ENCODE peak calls at places on chromosomes 4 and X, in four cellular contexts. Q is K562, O is GM12878, I is HepG2. B is an unnamed sample.

GRCh38 chrX:134640914-134641313 is 17.4 kb downstream of the PLAC1 start:
- DNase-seq in Q (no peak), O (no peak), I (no peak), B (no peak)

GRCh38 chr4:118173126-118173525 is 138.8 kb downstream of the NDST3 start:
- DNase-seq in Q (no peak), O (no peak), I (no peak), B (no peak)

GRCh38 chrX:125646195-125646594 is 326.5 kb downstream of the TEX13C start:
- DNase-seq in Q (no peak), O (no peak), I (no peak), B (peak)

GRCh38 chr4:36476135-36476534 is 194.7 kb downstream of the DTHD1 start:
- DNase-seq in Q (no peak), O (no peak), I (no peak), B (no peak)

GRCh38 chr4:154743683-154744340 is at the start of gene LRAT:
- DNase-seq in Q (peak), O (no peak), I (no peak), B (peak)

GRCh38 chr4:98961770-98962169 is 32.8 kb upstream of the EIF4E start:
- DNase-seq in Q (no peak), O (no peak), I (no peak), B (no peak)

GRCh38 chrX:54825716-54826428 is 18.3 kb downstream of the MAGED2 start:
- DNase-seq in Q (no peak), O (no peak), I (no peak), B (peak)

GRCh38 chr4:127856485-127857447 is 23.9 kb upstream of the PLK4 start:
- DNase-seq in Q (no peak), O (peak), I (no peak), B (no peak)

GRCh38 chr4:147285751-147286150 is 195.1 kb upstream of the EDNRA start:
- DNase-seq in Q (no peak), O (no peak), I (no peak), B (no peak)

GRCh38 chr4:132396636-132397035 is 752.5 kb upstream of the PCDH10 start:
- DNase-seq in Q (no peak), O (no peak), I (no peak), B (no peak)

GRCh38 chrX:43750248-43750676 is 94.2 kb downstream of the MAOA start:
- DNase-seq in Q (peak), O (no peak), I (peak), B (peak)

GRCh38 chr4:165013691-165014090 is 18.1 kb upstream of the TRIM60 start:
- DNase-seq in Q (no peak), O (no peak), I (no peak), B (no peak)

GRCh38 chrX:131854586-131854985 is 168.5 kb upstream of the STK26 start:
- DNase-seq in Q (no peak), O (no peak), I (no peak), B (no peak)

GRCh38 chrX:151098996-151099395 is 77.4 kb upstream of the GPR50 start:
- DNase-seq in Q (peak), O (no peak), I (no peak), B (no peak)

GRCh38 chr4:85102606-85103005 is 136.1 kb upstream of the WDFY3 start:
- DNase-seq in Q (no peak), O (no peak), I (no peak), B (no peak)

GRCh38 chr4:75653845-75654503 is 19.2 kb downstream of the G3BP2 start:
- DNase-seq in Q (no peak), O (no peak), I (peak), B (no peak)

GRCh38 chrX:137771537-137771936 is 205.6 kb downstream of the ZIC3 start:
- DNase-seq in Q (no peak), O (no peak), I (no peak), B (no peak)

GRCh38 chrX:150581093-150581775 is 12.8 kb downstream of the MTM1 start:
- DNase-seq in Q (no peak), O (no peak), I (peak), B (no peak)

GRCh38 chr4:112515278-112516075 is 503 bp downstream of the NEUROG2 start:
- DNase-seq in Q (peak), O (no peak), I (no peak), B (peak)

GRCh38 chr4:52861879-52862604 is at the start of gene RASL11B:
- DNase-seq in Q (peak), O (peak), I (peak), B (peak)

GRCh38 chrX:118698516-118699247 is 28.7 kb upstream of the IL13RA1 start:
- DNase-seq in Q (no peak), O (no peak), I (no peak), B (no peak)

GRCh38 chrX:81377329-81377728 is 175.4 kb downstream of the SH3BGRL start:
- DNase-seq in Q (peak), O (no peak), I (peak), B (no peak)

GRCh38 chrX:16444353-16444752 is 205.6 kb upstream of the S100G start:
- DNase-seq in Q (no peak), O (no peak), I (no peak), B (no peak)

GRCh38 chr4:175776217-175776616 is 35.8 kb downstream of the GPM6A start:
- DNase-seq in Q (no peak), O (no peak), I (no peak), B (peak)

GRCh38 chr4:139450586-139450985 is 3.3 kb upstream of the RAB33B start:
- DNase-seq in Q (no peak), O (no peak), I (peak), B (no peak)

GRCh38 chr4:185925910-185926360 is 113.9 kb upstream of the SORBS2 start:
- DNase-seq in Q (no peak), O (no peak), I (no peak), B (no peak)

GRCh38 chr4:48169636-48170035 is 35.6 kb upstream of the TXK start:
- DNase-seq in Q (no peak), O (no peak), I (no peak), B (no peak)

GRCh38 chrX:72102760-72103159 is 29.0 kb downstream of the RTL5 start:
- DNase-seq in Q (no peak), O (no peak), I (no peak), B (no peak)

GRCh38 chr4:173040200-173040599 is 128.4 kb upstream of the GALNT7 start:
- DNase-seq in Q (no peak), O (no peak), I (no peak), B (no peak)

GRCh38 chr4:71732706-71733105 is 51.2 kb downstream of the GC start:
- DNase-seq in Q (peak), O (no peak), I (peak), B (no peak)

GRCh38 chrX:121571333-121571732 is 523.9 kb downstream of the GLUD2 start:
- DNase-seq in Q (no peak), O (no peak), I (no peak), B (no peak)

GRCh38 chr4:4695497-4695896 is 153.6 kb upstream of the STX18 start:
- DNase-seq in Q (no peak), O (no peak), I (no peak), B (no peak)

GRCh38 chr4:151195801-151196200 is 81.2 kb upstream of the PRSS48 start:
- DNase-seq in Q (no peak), O (no peak), I (no peak), B (no peak)

GRCh38 chr4:156242390-156242789 is 288.7 kb upstream of the CTSO start:
- DNase-seq in Q (no peak), O (no peak), I (no peak), B (no peak)

GRCh38 chr4:3869661-3870566 is 103.7 kb downstream of the ADRA2C start:
- DNase-seq in Q (no peak), O (no peak), I (no peak), B (peak)

DNA sequence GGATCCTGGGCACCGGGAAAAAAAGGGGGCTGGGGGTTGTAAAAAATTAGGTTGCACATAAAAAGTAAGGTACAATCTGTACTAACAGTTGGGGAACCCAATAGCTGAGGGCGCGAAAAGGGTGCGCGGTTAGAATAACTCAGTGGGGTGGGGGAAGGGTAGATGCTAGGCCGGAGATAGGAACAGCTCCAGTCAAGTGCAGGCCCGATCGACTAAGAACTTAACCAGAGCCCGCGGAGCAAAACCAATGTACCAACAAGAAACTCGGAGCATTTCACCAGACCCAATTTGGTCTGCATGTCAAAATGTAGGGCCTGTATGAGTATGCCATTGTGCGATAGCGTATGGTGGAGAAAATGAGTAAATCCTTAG is 1.3 kb downstream of the HNRNPD start:
- DNase-seq in Q (peak), O (no peak), I (no peak), B (peak)
- TF ChIP-seq TCF7 in Q (no peak), O (no peak), I (no peak), B (no peak)

GRCh38 chr4:60617731-60618130 is 582.4 kb upstream of the ADGRL3 start:
- DNase-seq in Q (no peak), O (no peak), I (no peak), B (no peak)

GRCh38 chr4:60611762-60612496 is 588.2 kb upstream of the ADGRL3 start:
- DNase-seq in Q (no peak), O (no peak), I (no peak), B (no peak)
- TF ChIP-seq CREM in Q (no peak), O (no peak), I (no peak), B (no peak)

GRCh38 chrX:10904220-10904619 is 206.9 kb upstream of the HCCS start:
- DNase-seq in Q (no peak), O (no peak), I (no peak), B (no peak)
- TF ChIP-seq TCF7 in Q (no peak), O (no peak), I (no peak), B (no peak)

GRCh38 chr4:174365018-174365587 is 81.4 kb downstream of the CEP44 start:
- DNase-seq in Q (peak), O (no peak), I (peak), B (no peak)
- TF ChIP-seq CREM in Q (no peak), O (no peak), I (no peak), B (no peak)

DNA sequence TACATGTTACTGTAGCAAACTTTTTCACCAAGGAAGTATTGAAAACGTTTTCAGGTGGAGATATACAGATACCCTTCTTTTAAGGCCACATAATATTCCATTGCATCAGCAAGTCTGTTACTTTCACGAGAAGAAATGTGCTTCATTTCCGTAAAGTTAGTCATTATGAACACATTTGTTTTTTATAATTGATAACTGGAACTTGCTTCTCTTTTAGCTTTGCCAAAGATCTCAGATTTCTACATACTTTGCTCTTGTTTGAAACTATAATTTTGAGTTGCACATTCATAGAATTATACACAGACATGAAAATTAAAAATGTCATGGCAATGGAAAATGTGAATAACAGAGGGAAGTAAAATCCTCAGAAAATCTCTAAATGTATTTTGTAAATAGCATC is 128.7 kb upstream of the GIMD1 start:
- DNase-seq in Q (no peak), O (no peak), I (no peak), B (no peak)
- TF ChIP-seq TCF7 in Q (no peak), O (no peak), I (no peak), B (no peak)

B was measured in WTC11.